ENCODE peak calls at places on chromosomes 7 and 10, in eight cellular contexts. W, G, R, V, L, M, F and H are unnamed samples.
A peak's percentile ranks its signal among the peaks of the same experiment; 100 is the strongest.

GRCh38 chr7:2621948-2622640 is 9.7 kb upstream of the TTYH3 start:
- DNase-seq in W (no peak), G (no peak), R (peak; percentile 55), V (no peak), L (no peak), M (no peak), F (no peak), H (peak; percentile 34)

GRCh38 chr10:8279598-8279997 is 225.1 kb downstream of the GATA3 start:
- DNase-seq in W (no peak), G (no peak), R (no peak), V (no peak), L (no peak), M (no peak), F (no peak), H (no peak)

GRCh38 chr7:23226841-23227450 is 19.6 kb upstream of the GPNMB start:
- DNase-seq in W (no peak), G (no peak), R (no peak), V (peak; percentile 57), L (no peak), M (no peak), F (no peak), H (no peak)

GRCh38 chr7:28477041-28477442 is 64.7 kb downstream of the CREB5 start:
- DNase-seq in W (no peak), G (no peak), R (no peak), V (no peak), L (no peak), M (no peak), F (no peak), H (no peak)

GRCh38 chr10:3145366-3145765 is 27.2 kb downstream of the PITRM1 start:
- DNase-seq in W (no peak), G (no peak), R (no peak), V (no peak), L (no peak), M (no peak), F (no peak), H (no peak)

GRCh38 chr7:12557282-12557681 is 13.2 kb upstream of the SCIN start:
- DNase-seq in W (no peak), G (no peak), R (no peak), V (no peak), L (no peak), M (no peak), F (no peak), H (no peak)

GRCh38 chr10:109773818-109774440 is 149.4 kb downstream of the XPNPEP1 start:
- DNase-seq in W (no peak), G (no peak), R (no peak), V (no peak), L (no peak), M (no peak), F (no peak), H (no peak)

GRCh38 chr7:130430841-130431713 is 9.7 kb downstream of the CEP41 start:
- DNase-seq in W (no peak), G (no peak), R (no peak), V (no peak), L (peak; percentile 28), M (no peak), F (no peak), H (peak; percentile 77)